ENCODE peak calls at places on chromosomes 5 and 9, in seven cellular contexts. S is neural progenitor cell, D is HepG2, Q is astrocyte, A is H9, T is MM.1S, C is IMR-90. J is an unnamed sample.

GRCh38 chr9:16521868-16522381 is 348.5 kb downstream of the BNC2 start:
- DNase-seq in S (no peak), D (no peak), Q (peak), A (no peak), T (no peak), C (peak), J (no peak)

GRCh38 chr9:87615547-87616148 is 110.3 kb upstream of the CTSL start:
- DNase-seq in S (peak), D (no peak), Q (peak), A (no peak), T (no peak), C (no peak), J (no peak)

GRCh38 chr9:108671156-108671555 is 184.6 kb downstream of the ACTL7B start:
- DNase-seq in S (peak), D (peak), Q (no peak), A (peak), T (no peak), C (peak), J (peak)

GRCh38 chr5:92364986-92365550 is 982.0 kb upstream of the ARRDC3 start:
- DNase-seq in S (no peak), D (no peak), Q (peak), A (no peak), T (no peak), C (peak), J (no peak)

GRCh38 chr5:134079748-134080581 is 34.5 kb upstream of the TCF7 start:
- DNase-seq in S (no peak), D (no peak), Q (no peak), A (no peak), T (no peak), C (no peak), J (no peak)

GRCh38 chr5:74903165-74903787 is 37.1 kb upstream of the FAM169A start:
- DNase-seq in S (peak), D (peak), Q (no peak), A (peak), T (peak), C (no peak), J (peak)

GRCh38 chr9:71218774-71219173 is 97.4 kb upstream of the TRPM3 start:
- DNase-seq in S (no peak), D (peak), Q (peak), A (no peak), T (no peak), C (no peak), J (no peak)

GRCh38 chr5:175659546-175660248 is 1.8 kb downstream of the HRH2 start:
- DNase-seq in S (no peak), D (no peak), Q (no peak), A (no peak), T (no peak), C (no peak), J (no peak)

GRCh38 chr5:56638768-56639238 is 176.5 kb upstream of the MAP3K1 start:
- DNase-seq in S (no peak), D (no peak), Q (no peak), A (no peak), T (no peak), C (no peak), J (no peak)

GRCh38 chr9:73643379-73644013 is 491.8 kb downstream of the ANXA1 start:
- DNase-seq in S (no peak), D (no peak), Q (peak), A (no peak), T (no peak), C (no peak), J (no peak)

GRCh38 chr9:127690735-127691134 is 16.1 kb upstream of the CFAP157 start:
- DNase-seq in S (no peak), D (no peak), Q (no peak), A (no peak), T (no peak), C (no peak), J (no peak)

GRCh38 chr5:75057551-75057950 is 5.2 kb upstream of the GCNT4 start:
- DNase-seq in S (no peak), D (no peak), Q (no peak), A (no peak), T (no peak), C (no peak), J (no peak)

GRCh38 chr5:166342330-166342891 is 1949.0 kb upstream of the WWC1 start:
- DNase-seq in S (no peak), D (no peak), Q (no peak), A (no peak), T (no peak), C (no peak), J (no peak)

GRCh38 chr5:34957857-34958690 is 28.7 kb downstream of the DNAJC21 start:
- DNase-seq in S (peak), D (peak), Q (no peak), A (no peak), T (peak), C (peak), J (no peak)

GRCh38 chr5:154320209-154320608 is 125.6 kb upstream of the SAP30L start:
- DNase-seq in S (no peak), D (no peak), Q (no peak), A (no peak), T (no peak), C (no peak), J (no peak)

GRCh38 chr5:172680921-172681320 is 39.9 kb downstream of the NEURL1B start:
- DNase-seq in S (no peak), D (no peak), Q (no peak), A (no peak), T (no peak), C (no peak), J (no peak)

GRCh38 chr9:91714020-91714721 is 235.9 kb downstream of the ROR2 start:
- DNase-seq in S (peak), D (no peak), Q (peak), A (peak), T (peak), C (peak), J (peak)

GRCh38 chr5:1325870-1326546 is 18.9 kb downstream of the CLPTM1L start:
- DNase-seq in S (no peak), D (no peak), Q (no peak), A (peak), T (no peak), C (no peak), J (no peak)

GRCh38 chr5:163407034-163407652 is 30.3 kb upstream of the CCNG1 start:
- DNase-seq in S (no peak), D (no peak), Q (peak), A (no peak), T (peak), C (no peak), J (no peak)

GRCh38 chr5:178257650-178258049 is 25.0 kb upstream of the PHYKPL start:
- DNase-seq in S (no peak), D (no peak), Q (no peak), A (no peak), T (no peak), C (no peak), J (no peak)

GRCh38 chr5:115423541-115423940 is 121.0 kb downstream of the FEM1C start:
- DNase-seq in S (peak), D (no peak), Q (no peak), A (no peak), T (no peak), C (no peak), J (no peak)

GRCh38 chr9:108569624-108570023 is 286.2 kb downstream of the ACTL7B start:
- DNase-seq in S (no peak), D (no peak), Q (peak), A (no peak), T (no peak), C (peak), J (no peak)

GRCh38 chr5:37882636-37883035 is 42.8 kb upstream of the GDNF start:
- DNase-seq in S (no peak), D (no peak), Q (peak), A (no peak), T (no peak), C (peak), J (no peak)

GRCh38 chr9:116789097-116789496 is 102.0 kb downstream of the TRIM32 start:
- DNase-seq in S (no peak), D (no peak), Q (no peak), A (no peak), T (no peak), C (no peak), J (no peak)

GRCh38 chr5:179608131-179608581 is 15.3 kb downstream of the HNRNPH1 start:
- DNase-seq in S (no peak), D (no peak), Q (no peak), A (no peak), T (peak), C (no peak), J (no peak)

GRCh38 chr5:146947181-146947941 is 68.8 kb upstream of the PPP2R2B start:
- DNase-seq in S (peak), D (no peak), Q (no peak), A (no peak), T (peak), C (peak), J (peak)

GRCh38 chr5:141628175-141628788 is 8.4 kb downstream of the HDAC3 start:
- DNase-seq in S (no peak), D (no peak), Q (no peak), A (no peak), T (no peak), C (peak), J (no peak)

GRCh38 chr9:90900130-90900529 is 98.5 kb downstream of the SYK start:
- DNase-seq in S (peak), D (no peak), Q (no peak), A (peak), T (no peak), C (peak), J (no peak)

GRCh38 chr5:66986009-66986408 is 210.6 kb downstream of the CD180 start:
- DNase-seq in S (no peak), D (no peak), Q (no peak), A (no peak), T (no peak), C (no peak), J (no peak)

GRCh38 chr9:11992866-11993265 is 700.3 kb upstream of the TYRP1 start:
- DNase-seq in S (peak), D (no peak), Q (no peak), A (no peak), T (no peak), C (no peak), J (no peak)

GRCh38 chr5:74865293-74865798 is 841 bp downstream of the FAM169A start:
- DNase-seq in S (no peak), D (no peak), Q (no peak), A (no peak), T (no peak), C (no peak), J (no peak)

GRCh38 chr9:124739360-124739759 is 31.8 kb downstream of the NR6A1 start:
- DNase-seq in S (no peak), D (no peak), Q (no peak), A (no peak), T (no peak), C (no peak), J (no peak)

GRCh38 chr5:118611332-118611945 is 376.9 kb downstream of the DTWD2 start:
- DNase-seq in S (peak), D (peak), Q (no peak), A (peak), T (peak), C (peak), J (peak)

GRCh38 chr5:149708981-149709594 is 21.0 kb upstream of the PPARGC1B start:
- DNase-seq in S (no peak), D (no peak), Q (no peak), A (no peak), T (no peak), C (no peak), J (no peak)

GRCh38 chr9:114184866-114185265 is 29.5 kb downstream of the COL27A1 start:
- DNase-seq in S (no peak), D (no peak), Q (no peak), A (no peak), T (no peak), C (no peak), J (no peak)

GRCh38 chr5:116573617-116574431 is 799 bp downstream of the SEMA6A start:
- DNase-seq in S (peak), D (no peak), Q (no peak), A (no peak), T (no peak), C (no peak), J (no peak)

GRCh38 chr5:41284938-41285337 is 71.6 kb upstream of the C6 start:
- DNase-seq in S (no peak), D (no peak), Q (no peak), A (no peak), T (no peak), C (no peak), J (no peak)

GRCh38 chr5:41279040-41279439 is 65.7 kb upstream of the C6 start:
- DNase-seq in S (no peak), D (no peak), Q (no peak), A (no peak), T (no peak), C (no peak), J (no peak)

GRCh38 chr5:41286165-41286564 is 72.8 kb upstream of the C6 start:
- DNase-seq in S (no peak), D (no peak), Q (no peak), A (no peak), T (no peak), C (no peak), J (no peak)

GRCh38 chr5:41275813-41276512 is 62.6 kb upstream of the C6 start:
- DNase-seq in S (no peak), D (no peak), Q (no peak), A (no peak), T (no peak), C (no peak), J (no peak)

GRCh38 chr5:41281215-41281810 is 68.0 kb upstream of the C6 start:
- DNase-seq in S (no peak), D (no peak), Q (no peak), A (no peak), T (no peak), C (no peak), J (no peak)
- H2AFZ ChIP-seq in S (peak), D (no peak), Q (no peak), A (no peak), T (peak), C (no peak), J (no peak)

GRCh38 chr5:161548472-161549094 is 2.1 kb upstream of the GABRB2 start:
- DNase-seq in S (peak), D (no peak), Q (no peak), A (peak), T (no peak), C (no peak), J (no peak)

GRCh38 chr5:161549106-161549505 is 2.6 kb upstream of the GABRB2 start:
- DNase-seq in S (peak), D (no peak), Q (peak), A (peak), T (no peak), C (no peak), J (no peak)

GRCh38 chr5:161546463-161547301 is at the start of gene GABRB2:
- DNase-seq in S (peak), D (peak), Q (peak), A (peak), T (peak), C (no peak), J (no peak)

GRCh38 chr5:161545701-161546462 is 643 bp downstream of the GABRB2 start:
- DNase-seq in S (peak), D (no peak), Q (no peak), A (no peak), T (peak), C (no peak), J (no peak)

GRCh38 chr5:161547573-161548471 is 1.3 kb upstream of the GABRB2 start:
- DNase-seq in S (peak), D (no peak), Q (no peak), A (peak), T (no peak), C (no peak), J (no peak)
- H2AFZ ChIP-seq in S (peak), D (no peak), Q (peak), A (no peak), T (peak), C (no peak), J (no peak)

GRCh38 chr5:61732796-61733195 is 400.7 kb downstream of the ZSWIM6 start:
- DNase-seq in S (no peak), D (no peak), Q (no peak), A (no peak), T (no peak), C (no peak), J (no peak)
- H2AFZ ChIP-seq in S (peak), D (no peak), Q (peak), A (no peak), T (no peak), C (no peak), J (no peak)

GRCh38 chr5:72558383-72558782 is 51.2 kb upstream of the ZNF366 start:
- DNase-seq in S (no peak), D (no peak), Q (no peak), A (no peak), T (no peak), C (no peak), J (no peak)
- H2AFZ ChIP-seq in S (no peak), D (no peak), Q (no peak), A (no peak), T (no peak), C (no peak), J (no peak)

GRCh38 chr9:81597749-81598497 is 91.4 kb downstream of the TLE1 start:
- DNase-seq in S (no peak), D (no peak), Q (no peak), A (no peak), T (no peak), C (no peak), J (no peak)

GRCh38 chr9:81599837-81600236 is 89.5 kb downstream of the TLE1 start:
- DNase-seq in S (no peak), D (no peak), Q (peak), A (no peak), T (no peak), C (no peak), J (no peak)

GRCh38 chr9:81601639-81602623 is 87.4 kb downstream of the TLE1 start:
- DNase-seq in S (no peak), D (no peak), Q (peak), A (no peak), T (no peak), C (peak), J (no peak)

GRCh38 chr9:81602887-81603680 is 86.3 kb downstream of the TLE1 start:
- DNase-seq in S (no peak), D (no peak), Q (no peak), A (no peak), T (no peak), C (no peak), J (no peak)

GRCh38 chr9:81600631-81601030 is 88.7 kb downstream of the TLE1 start:
- DNase-seq in S (no peak), D (no peak), Q (no peak), A (no peak), T (no peak), C (no peak), J (no peak)
- H2AFZ ChIP-seq in S (no peak), D (no peak), Q (no peak), A (no peak), T (no peak), C (no peak), J (no peak)

GRCh38 chr9:136373300-136374182 is at the start of gene CARD9:
- DNase-seq in S (no peak), D (peak), Q (no peak), A (no peak), T (no peak), C (no peak), J (no peak)
- H2AFZ ChIP-seq in S (no peak), D (peak), Q (peak), A (no peak), T (no peak), C (peak), J (no peak)

DNA sequence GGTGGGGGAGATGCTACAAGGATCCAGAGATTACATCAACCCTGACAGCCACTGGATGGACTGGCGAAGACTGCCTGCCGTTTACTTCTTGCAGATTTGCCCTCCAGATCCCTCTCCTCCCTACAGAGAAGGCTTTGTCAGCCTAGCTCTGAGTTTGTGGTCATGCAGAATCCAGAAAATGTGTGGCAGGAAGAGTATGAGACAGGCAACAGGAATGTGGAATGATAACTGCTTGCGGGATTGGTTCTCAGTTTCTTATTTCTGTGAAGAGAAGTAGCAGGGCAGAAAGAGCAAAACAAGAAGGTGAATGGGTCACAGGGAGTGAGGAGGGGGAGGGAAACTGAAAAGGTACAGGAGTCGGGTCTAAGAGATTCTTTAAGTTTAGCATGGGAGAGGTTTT is 129.6 kb downstream of the TLE1 start:
- DNase-seq in S (no peak), D (peak), Q (peak), A (no peak), T (no peak), C (peak), J (peak)
- H2AFZ ChIP-seq in S (no peak), D (no peak), Q (peak), A (no peak), T (no peak), C (peak), J (peak)

GRCh38 chr9:96255698-96256097 is 46.3 kb downstream of the HSD17B3 start:
- DNase-seq in S (no peak), D (no peak), Q (no peak), A (no peak), T (no peak), C (no peak), J (no peak)

GRCh38 chr9:96253059-96253696 is 48.8 kb downstream of the HSD17B3 start:
- DNase-seq in S (no peak), D (no peak), Q (no peak), A (no peak), T (peak), C (no peak), J (no peak)

GRCh38 chr9:96256800-96257199 is 45.2 kb downstream of the HSD17B3 start:
- DNase-seq in S (no peak), D (peak), Q (peak), A (peak), T (no peak), C (peak), J (peak)

DNA sequence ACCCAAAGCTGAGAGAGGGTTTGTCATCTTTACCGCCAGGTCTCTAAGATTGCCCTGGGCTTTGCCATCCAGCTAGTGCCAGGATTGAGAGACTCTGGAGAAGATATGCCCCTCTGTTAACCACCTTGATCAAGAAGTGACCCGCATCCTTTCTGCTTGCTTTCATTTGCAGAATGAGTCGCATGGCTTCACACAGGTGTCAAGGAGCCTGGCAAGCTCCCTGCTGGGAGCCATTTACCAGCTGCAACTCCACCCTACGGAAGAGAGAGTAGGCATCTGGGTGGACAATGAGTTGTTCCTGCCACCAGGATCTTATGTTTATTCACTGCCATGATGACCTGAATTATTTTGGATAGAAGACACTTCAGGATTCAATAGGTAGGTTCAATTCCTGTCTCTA is 43.0 kb downstream of the HSD17B3 start:
- DNase-seq in S (no peak), D (no peak), Q (no peak), A (peak), T (no peak), C (no peak), J (peak)
- H2AFZ ChIP-seq in S (no peak), D (no peak), Q (no peak), A (no peak), T (no peak), C (no peak), J (no peak)

GRCh38 chr5:151234476-151235238 is 10.8 kb upstream of the CCDC69 start:
- DNase-seq in S (no peak), D (peak), Q (peak), A (no peak), T (peak), C (peak), J (no peak)
- H2AFZ ChIP-seq in S (no peak), D (peak), Q (no peak), A (no peak), T (peak), C (peak), J (no peak)

J was measured in HCT116.